ENCODE peak calls at places on chromosomes 6 and 20, in four cellular contexts. One of them, this sample, is unnamed.

GRCh38 chr6:28633445-28634215 is 107.9 kb downstream of the GPX5 start:
- DNase-seq in HepG2: no peak
- DNase-seq in H1: no peak
- DNase-seq in GM12878: no peak
- DNase-seq in this sample: no peak

GRCh38 chr20:13397300-13397724 is 176.2 kb downstream of the ISM1 start:
- DNase-seq in HepG2: no peak
- DNase-seq in H1: no peak
- DNase-seq in GM12878: no peak
- DNase-seq in this sample: no peak

GRCh38 chr6:21808551-21809181 is 215.1 kb downstream of the SOX4 start:
- DNase-seq in HepG2: no peak
- DNase-seq in H1: no peak
- DNase-seq in GM12878: no peak
- DNase-seq in this sample: no peak

GRCh38 chr20:24441600-24441999 is 27.8 kb upstream of the SYNDIG1 start:
- DNase-seq in HepG2: no peak
- DNase-seq in H1: no peak
- DNase-seq in GM12878: no peak
- DNase-seq in this sample: no peak

GRCh38 chr6:166402582-166403277 is 20.0 kb upstream of the MPC1 start:
- DNase-seq in HepG2: no peak
- DNase-seq in H1: no peak
- DNase-seq in GM12878: no peak
- DNase-seq in this sample: no peak

GRCh38 chr6:8588176-8588575 is 152.8 kb upstream of the SLC35B3 start:
- DNase-seq in HepG2: no peak
- DNase-seq in H1: no peak
- DNase-seq in GM12878: no peak
- DNase-seq in this sample: no peak

GRCh38 chr6:130307752-130308361 is 58.0 kb upstream of the TMEM200A start:
- DNase-seq in HepG2: peak
- DNase-seq in H1: no peak
- DNase-seq in GM12878: no peak
- DNase-seq in this sample: no peak

GRCh38 chr6:7697820-7698623 is 27.9 kb upstream of the BMP6 start:
- DNase-seq in HepG2: peak
- DNase-seq in H1: no peak
- DNase-seq in GM12878: no peak
- DNase-seq in this sample: no peak

GRCh38 chr6:97215157-97215769 is 67.8 kb downstream of the MMS22L start:
- DNase-seq in HepG2: peak
- DNase-seq in H1: peak
- DNase-seq in GM12878: no peak
- DNase-seq in this sample: peak

GRCh38 chr6:22436134-22436533 is 133.2 kb upstream of the HDGFL1 start:
- DNase-seq in HepG2: no peak
- DNase-seq in H1: no peak
- DNase-seq in GM12878: no peak
- DNase-seq in this sample: no peak

GRCh38 chr6:53795702-53796450 is 1.1 kb downstream of the LRRC1 start:
- DNase-seq in HepG2: peak
- DNase-seq in H1: no peak
- DNase-seq in GM12878: no peak
- DNase-seq in this sample: no peak

GRCh38 chr6:16095180-16095579 is 33.7 kb upstream of the MYLIP start:
- DNase-seq in HepG2: no peak
- DNase-seq in H1: no peak
- DNase-seq in GM12878: no peak
- DNase-seq in this sample: no peak

GRCh38 chr20:44643596-44644383 is 7.7 kb downstream of the ADA start:
- DNase-seq in HepG2: peak
- DNase-seq in H1: peak
- DNase-seq in GM12878: no peak
- DNase-seq in this sample: no peak

GRCh38 chr6:10384333-10384718 is 30.5 kb downstream of the TFAP2A start:
- DNase-seq in HepG2: no peak
- DNase-seq in H1: no peak
- DNase-seq in GM12878: no peak
- DNase-seq in this sample: no peak

GRCh38 chr6:141288947-141289346 is 843.8 kb upstream of the GJE1 start:
- DNase-seq in HepG2: no peak
- DNase-seq in H1: no peak
- DNase-seq in GM12878: no peak
- DNase-seq in this sample: no peak

GRCh38 chr6:27332692-27333641 is 20.9 kb upstream of the POM121L2 start:
- DNase-seq in HepG2: peak
- DNase-seq in H1: peak
- DNase-seq in GM12878: peak
- DNase-seq in this sample: peak

GRCh38 chr6:25366785-25367657 is 87.8 kb downstream of the CARMIL1 start:
- DNase-seq in HepG2: no peak
- DNase-seq in H1: no peak
- DNase-seq in GM12878: peak
- DNase-seq in this sample: no peak

GRCh38 chr6:123570813-123571684 is 65.7 kb downstream of the TRDN start:
- DNase-seq in HepG2: no peak
- DNase-seq in H1: no peak
- DNase-seq in GM12878: no peak
- DNase-seq in this sample: no peak

GRCh38 chr20:36362978-36363713 is 57.0 kb downstream of the DLGAP4 start:
- DNase-seq in HepG2: no peak
- DNase-seq in H1: no peak
- DNase-seq in GM12878: no peak
- DNase-seq in this sample: no peak

GRCh38 chr6:170031096-170031471 is 259.8 kb downstream of the DLL1 start:
- DNase-seq in HepG2: no peak
- DNase-seq in H1: no peak
- DNase-seq in GM12878: no peak
- DNase-seq in this sample: no peak

GRCh38 chr6:12421596-12421995 is 131.4 kb downstream of the EDN1 start:
- DNase-seq in HepG2: no peak
- DNase-seq in H1: no peak
- DNase-seq in GM12878: no peak
- DNase-seq in this sample: no peak

GRCh38 chr6:31143148-31143547 is 4.3 kb upstream of the PSORS1C2 start:
- DNase-seq in HepG2: no peak
- DNase-seq in H1: no peak
- DNase-seq in GM12878: no peak
- DNase-seq in this sample: no peak
- TF ChIP-seq YY1 in HepG2: no peak
- TF ChIP-seq YY1 in H1: no peak
- TF ChIP-seq YY1 in GM12878: no peak
- TF ChIP-seq YY1 in this sample: no peak

DNA sequence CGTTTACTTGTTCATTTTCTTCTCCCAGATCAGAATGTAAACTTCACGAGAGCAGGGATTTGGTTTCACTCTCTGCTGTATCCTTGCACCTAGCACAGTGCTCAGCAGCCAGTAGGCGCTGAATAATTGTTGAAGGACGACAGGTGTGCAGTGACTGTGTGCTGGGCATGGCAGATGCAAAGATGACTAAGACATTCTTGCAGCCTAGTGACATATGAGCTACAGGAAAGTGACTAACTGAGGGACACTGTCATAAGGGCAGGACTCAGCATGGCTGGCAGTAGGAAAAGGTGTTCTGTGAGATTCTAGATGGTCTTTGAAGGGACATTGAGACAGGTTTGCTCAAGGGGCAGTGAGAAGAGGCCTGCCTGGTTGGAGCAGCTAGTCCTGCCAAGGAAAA is 4.0 kb upstream of the B4GALT5 start:
- DNase-seq in HepG2: peak
- DNase-seq in H1: no peak
- DNase-seq in GM12878: no peak
- DNase-seq in this sample: no peak
- TF ChIP-seq HDAC6 in HepG2: no peak
- TF ChIP-seq HDAC6 in H1: no peak
- TF ChIP-seq HDAC6 in GM12878: no peak
- TF ChIP-seq HDAC6 in this sample: no peak

DNA sequence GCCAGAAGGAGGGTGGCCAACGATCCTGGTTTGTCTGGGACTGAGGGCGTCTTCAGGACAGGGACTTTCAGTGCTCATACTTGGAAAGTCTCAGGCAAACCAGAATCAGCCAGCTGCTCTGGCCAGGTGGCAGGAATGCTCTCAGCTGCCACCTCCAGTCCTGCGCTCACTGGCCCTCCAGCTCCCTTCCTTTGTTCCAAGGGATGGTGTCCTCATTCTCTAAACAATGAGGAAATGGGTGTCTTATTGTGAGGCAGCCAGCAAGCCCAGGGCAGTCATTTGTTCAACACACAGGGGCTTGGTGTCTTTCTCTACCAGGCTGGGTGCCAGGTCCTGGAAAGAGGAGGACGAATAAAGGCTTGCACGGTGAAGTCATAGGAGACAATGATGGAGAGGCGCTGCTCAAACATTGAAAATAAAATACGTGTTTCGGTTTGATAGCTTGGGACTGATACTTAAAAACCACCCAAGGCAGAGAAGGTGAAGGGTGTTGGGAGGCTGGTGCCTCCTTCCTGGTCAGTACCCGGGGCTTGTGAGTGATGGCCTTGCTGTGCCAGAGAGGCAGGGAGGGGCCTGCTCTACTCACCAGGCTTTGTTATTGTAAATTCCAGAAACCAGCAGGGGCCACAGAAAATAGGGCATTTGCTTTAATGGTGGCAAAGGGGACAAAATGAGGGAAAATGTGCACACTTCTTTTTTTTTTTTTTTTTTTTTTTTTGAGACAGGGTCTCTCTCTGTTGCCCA is 11.3 kb upstream of the TMEM181 start:
- DNase-seq in HepG2: no peak
- DNase-seq in H1: no peak
- DNase-seq in GM12878: no peak
- DNase-seq in this sample: no peak
- TF ChIP-seq YY1 in HepG2: no peak
- TF ChIP-seq YY1 in H1: no peak
- TF ChIP-seq YY1 in GM12878: no peak
- TF ChIP-seq YY1 in this sample: no peak

GRCh38 chr6:32832535-32832934 is 6.0 kb downstream of the TAP2 start:
- DNase-seq in HepG2: no peak
- DNase-seq in H1: no peak
- DNase-seq in GM12878: no peak
- DNase-seq in this sample: no peak
- TF ChIP-seq HDAC6 in HepG2: no peak
- TF ChIP-seq HDAC6 in H1: no peak
- TF ChIP-seq HDAC6 in GM12878: no peak
- TF ChIP-seq HDAC6 in this sample: no peak

DNA sequence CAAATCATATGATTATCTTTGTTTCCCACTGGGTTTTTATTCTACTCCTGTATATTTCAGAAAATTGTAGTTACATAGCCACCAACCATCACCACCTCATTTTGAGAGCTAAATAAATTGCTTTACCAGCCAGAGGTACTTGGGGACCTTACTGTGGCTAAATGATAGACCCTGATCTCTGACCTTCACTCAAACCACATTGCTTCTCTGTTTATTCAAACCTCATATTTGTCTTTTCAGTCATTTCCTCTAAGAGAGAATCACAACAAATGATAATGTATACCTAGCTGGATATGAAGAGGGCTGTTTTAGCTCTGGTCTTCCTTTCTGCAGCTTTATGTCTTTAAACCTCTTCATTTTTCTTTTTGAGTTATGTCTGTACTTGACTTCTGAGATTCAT is 142.8 kb downstream of the ADGB start:
- DNase-seq in HepG2: peak
- DNase-seq in H1: no peak
- DNase-seq in GM12878: no peak
- DNase-seq in this sample: no peak
- TF ChIP-seq YY1 in HepG2: no peak
- TF ChIP-seq YY1 in H1: no peak
- TF ChIP-seq YY1 in GM12878: no peak
- TF ChIP-seq YY1 in this sample: no peak

DNA sequence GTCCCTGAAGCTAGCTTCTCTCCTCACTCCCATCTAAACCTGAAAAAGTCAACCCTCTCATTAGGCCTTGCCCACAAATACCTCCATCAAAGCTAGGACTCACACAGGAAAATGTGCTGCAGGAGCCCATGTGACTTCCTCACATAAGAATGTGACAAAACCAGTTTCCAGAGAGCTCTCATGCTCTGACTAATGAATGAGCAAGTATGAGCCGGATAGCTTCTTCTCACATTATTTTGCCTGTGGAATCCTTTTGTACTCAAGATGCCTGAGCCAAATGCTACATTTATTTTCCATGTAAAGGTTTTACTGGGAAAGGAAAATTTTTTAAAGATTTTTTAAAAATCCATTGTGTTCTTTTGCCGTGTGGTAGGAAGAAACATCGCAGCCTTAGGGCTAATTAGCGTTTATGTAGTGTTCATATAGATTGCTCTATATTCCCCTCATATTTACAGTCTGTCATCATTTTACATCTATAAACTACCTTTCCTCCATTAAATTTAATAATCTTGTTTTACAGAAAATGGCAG is 68.6 kb upstream of the CCN6 start:
- DNase-seq in HepG2: no peak
- DNase-seq in H1: peak
- DNase-seq in GM12878: no peak
- DNase-seq in this sample: no peak
- TF ChIP-seq HDAC6 in HepG2: no peak
- TF ChIP-seq HDAC6 in H1: no peak
- TF ChIP-seq HDAC6 in GM12878: no peak
- TF ChIP-seq HDAC6 in this sample: no peak

GRCh38 chr6:80005406-80005805 is 957 bp downstream of the TTK start:
- DNase-seq in HepG2: no peak
- DNase-seq in H1: no peak
- DNase-seq in GM12878: no peak
- DNase-seq in this sample: no peak

GRCh38 chr6:80001337-80001736 is 3.1 kb upstream of the TTK start:
- DNase-seq in HepG2: no peak
- DNase-seq in H1: no peak
- DNase-seq in GM12878: no peak
- DNase-seq in this sample: no peak

GRCh38 chr6:80006541-80006940 is 2.1 kb downstream of the TTK start:
- DNase-seq in HepG2: no peak
- DNase-seq in H1: no peak
- DNase-seq in GM12878: no peak
- DNase-seq in this sample: no peak

GRCh38 chr6:80004199-80005072 is at the start of gene TTK:
- DNase-seq in HepG2: peak
- DNase-seq in H1: peak
- DNase-seq in GM12878: peak
- DNase-seq in this sample: peak

DNA sequence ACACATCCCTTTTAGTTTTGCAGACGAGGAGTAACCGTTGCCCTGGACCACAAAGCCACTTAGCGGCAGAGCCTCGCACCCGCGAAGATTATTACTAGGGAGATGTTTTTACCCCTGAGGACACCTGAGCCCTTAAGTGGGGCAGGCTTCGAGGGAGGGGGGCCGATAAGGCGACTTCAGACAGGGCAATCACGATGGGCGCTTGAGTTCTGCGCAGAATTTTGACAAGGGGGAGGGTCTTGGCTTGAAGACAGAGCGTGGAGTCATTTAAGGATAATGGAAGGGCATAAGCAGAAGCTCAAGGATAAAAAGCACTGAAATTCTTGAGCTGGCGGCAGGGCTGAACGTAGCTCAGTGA is 629 bp upstream of the TTK start:
- DNase-seq in HepG2: no peak
- DNase-seq in H1: no peak
- DNase-seq in GM12878: no peak
- DNase-seq in this sample: no peak
- TF ChIP-seq YY1 in HepG2: no peak
- TF ChIP-seq YY1 in H1: no peak
- TF ChIP-seq YY1 in GM12878: no peak
- TF ChIP-seq YY1 in this sample: no peak